ENCODE peak calls at places on chromosomes 16 and 17, in eight cellular contexts. A, C, G, Y, H, E, K and U are unnamed samples.
A peak's percentile ranks its signal among the peaks of the same experiment; 100 is the strongest.

GRCh38 chr17:82053130-82053529 is 1.4 kb downstream of the GPS1 start:
- DNase-seq in E (no peak), C (no peak), A (no peak), H (no peak), K (no peak), G (no peak), Y (no peak), U (no peak)

GRCh38 chr17:61201211-61201610 is 198.4 kb upstream of the TBX2 start:
- DNase-seq in H (no peak), A (no peak), Y (no peak), E (no peak), K (no peak), G (no peak), C (no peak), U (no peak)

GRCh38 chr17:80455328-80455710 is 21.1 kb downstream of the NPTX1 start:
- DNase-seq in A (no peak), K (peak; percentile 51), G (no peak), C (peak; percentile 56), Y (peak; percentile 85), H (no peak), E (no peak), U (no peak)

GRCh38 chr17:4304417-4305027 is 40.7 kb upstream of the ANKFY1 start:
- DNase-seq in Y (no peak), C (no peak), K (peak; percentile 46), H (no peak), A (peak; percentile 61), G (peak; percentile 58), E (no peak), U (no peak)

GRCh38 chr17:50559674-50560184 is 786 bp upstream of the CACNA1G start:
- DNase-seq in H (peak; percentile 38), K (peak; percentile 75), A (no peak), Y (peak; percentile 98), E (no peak), G (peak; percentile 43), C (no peak), U (peak; percentile 42)

GRCh38 chr16:2257726-2258125 is 6.3 kb upstream of the ECI1 start:
- DNase-seq in G (no peak), Y (no peak), C (no peak), E (no peak), H (no peak), A (no peak), K (no peak), U (no peak)

GRCh38 chr17:80962356-80963329 is 29.0 kb upstream of the CHMP6 start:
- DNase-seq in C (no peak), Y (no peak), G (no peak), K (no peak), E (no peak), H (no peak), A (no peak), U (no peak)

GRCh38 chr17:61806941-61807340 is 56.4 kb downstream of the BRIP1 start:
- DNase-seq in A (no peak), H (no peak), G (no peak), C (no peak), E (no peak), K (no peak), Y (no peak), U (no peak)

GRCh38 chr16:62406387-62406786 is 370.1 kb upstream of the CDH8 start:
- DNase-seq in K (no peak), Y (no peak), C (no peak), A (no peak), G (no peak), H (no peak), E (no peak), U (no peak)

GRCh38 chr16:62404857-62405611 is 368.8 kb upstream of the CDH8 start:
- DNase-seq in K (no peak), H (no peak), A (no peak), E (no peak), C (no peak), G (no peak), Y (peak; percentile 36), U (no peak)

GRCh38 chr16:62408760-62409159 is 372.5 kb upstream of the CDH8 start:
- DNase-seq in C (no peak), E (no peak), G (no peak), Y (peak; percentile 86), K (no peak), A (no peak), H (no peak), U (no peak)
- TF ChIP-seq CTCF in C (no peak), E (no peak), G (no peak), Y (peak; percentile 79), K (no peak), A (no peak), H (no peak), U (no peak)

GRCh38 chr17:45311406-45311761 is 5.4 kb downstream of the MAP3K14 start:
- DNase-seq in C (no peak), A (no peak), K (no peak), H (no peak), E (no peak), G (no peak), Y (no peak), U (no peak)

GRCh38 chr17:45308840-45309239 is 8.0 kb downstream of the MAP3K14 start:
- DNase-seq in K (no peak), G (no peak), C (no peak), E (no peak), H (no peak), Y (no peak), A (no peak), U (no peak)

GRCh38 chr17:45309400-45309799 is 7.4 kb downstream of the MAP3K14 start:
- DNase-seq in C (no peak), H (no peak), G (no peak), E (no peak), Y (no peak), K (no peak), A (no peak), U (no peak)

GRCh38 chr17:45311762-45312476 is 4.9 kb downstream of the MAP3K14 start:
- DNase-seq in A (peak; percentile 71), E (peak; percentile 90), K (peak; percentile 53), Y (no peak), C (peak; percentile 85), G (peak; percentile 66), H (no peak), U (peak; percentile 63)

DNA sequence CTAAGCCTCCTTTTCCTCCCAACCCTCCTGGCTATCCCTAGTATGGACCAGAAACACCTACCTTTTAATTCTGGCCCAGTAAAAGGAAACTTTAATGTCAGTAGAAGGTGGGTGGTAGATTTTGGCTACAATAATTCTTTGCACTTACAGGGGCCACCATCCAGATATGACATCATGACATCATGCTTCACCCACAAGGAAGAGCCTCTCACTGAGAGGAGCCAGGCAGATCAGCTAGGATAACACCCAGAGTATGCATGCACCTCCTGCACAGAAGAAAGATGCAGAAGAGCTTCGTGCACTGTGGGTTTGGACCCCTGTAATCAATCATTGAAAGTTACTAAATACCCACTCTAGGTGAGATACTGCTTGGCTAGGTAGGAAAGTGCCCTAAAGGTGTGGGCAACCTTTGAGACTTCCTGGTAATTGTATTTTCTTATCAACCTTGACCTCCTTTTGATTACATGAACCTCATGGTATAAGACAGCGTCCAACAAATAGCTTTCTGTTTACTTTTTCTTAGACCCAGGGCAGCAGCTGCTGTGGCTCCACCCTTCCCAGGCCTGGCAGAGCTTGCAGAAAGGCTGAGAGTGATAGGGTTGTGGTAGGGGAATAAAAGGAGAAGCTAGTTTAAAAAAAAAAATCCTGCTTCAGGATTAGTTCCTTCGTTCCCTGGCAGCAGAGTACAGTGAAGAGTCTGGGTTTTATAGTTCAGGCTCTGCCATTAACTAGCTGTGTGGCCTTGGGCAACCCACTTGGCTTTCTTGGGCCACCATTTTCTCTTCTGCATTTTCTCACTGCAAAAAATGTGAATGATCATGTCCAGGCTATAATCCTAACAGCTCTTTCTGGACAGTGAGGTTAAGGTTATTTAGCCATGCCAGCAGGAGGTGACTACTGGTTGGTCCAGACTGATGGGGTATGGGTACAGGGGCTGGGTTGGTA is 6.2 kb downstream of the MAP3K14 start:
- DNase-seq in K (no peak), H (no peak), Y (no peak), C (peak; percentile 90), E (no peak), G (no peak), A (no peak), U (peak; percentile 51)
- H3K4me1 ChIP-seq in K (peaks cover 25% of the 10 kb centered on the region), H (peaks cover 85% of the 10 kb centered on the region), Y (peaks cover 3% of the 10 kb centered on the region), C (peaks cover 84% of the 10 kb centered on the region), E (peaks cover 68% of the 10 kb centered on the region), G (peaks cover 86% of the 10 kb centered on the region), A (peaks cover 80% of the 10 kb centered on the region), U (peaks cover 100% of the 10 kb centered on the region)

DNA sequence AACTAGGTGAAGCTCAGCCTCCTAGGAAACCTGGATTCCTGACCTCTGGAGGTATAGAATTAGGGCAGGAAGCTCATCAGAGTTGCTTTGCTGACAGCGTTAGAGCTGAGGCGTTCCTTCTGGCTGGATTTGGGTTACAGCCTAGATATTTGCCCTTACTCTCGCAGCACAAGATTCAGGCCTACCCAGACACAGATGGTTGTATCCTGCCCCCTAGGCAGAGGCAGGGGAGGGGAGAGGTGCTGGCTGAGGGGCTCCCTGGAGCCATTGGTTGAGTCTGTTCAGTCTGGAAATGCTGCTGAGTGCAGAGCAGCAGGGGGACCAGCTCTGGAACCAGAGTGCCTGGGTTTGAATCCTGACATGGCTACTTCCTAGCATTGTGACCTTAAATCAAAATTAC is 78.5 kb downstream of the MPRIP start:
- DNase-seq in A (no peak), G (no peak), E (no peak), K (no peak), C (no peak), H (no peak), Y (no peak), U (no peak)
- TF ChIP-seq CTCF in A (no peak), G (no peak), E (no peak), K (no peak), C (no peak), H (no peak), Y (no peak), U (no peak)

DNA sequence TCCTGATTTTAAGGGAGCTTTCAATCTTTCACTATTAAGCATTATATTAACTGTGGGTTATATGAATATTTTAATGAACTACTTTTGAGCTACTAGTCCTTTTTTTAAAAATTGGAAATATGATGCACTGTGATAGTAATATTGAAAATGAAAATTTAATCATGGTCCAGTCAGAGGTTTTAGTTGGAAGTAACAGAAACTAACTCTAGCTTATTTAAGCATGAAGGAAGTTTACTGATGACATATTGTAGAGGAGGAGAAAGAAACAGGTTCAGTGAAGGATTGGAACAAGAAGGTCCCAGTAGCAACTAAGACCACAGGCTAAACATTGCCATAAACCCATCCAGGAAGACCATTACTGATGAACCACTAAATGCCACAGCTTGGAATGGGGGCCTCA is 20.9 kb upstream of the TMIGD1 start:
- DNase-seq in K (no peak), A (no peak), G (no peak), Y (no peak), H (no peak), E (no peak), C (no peak), U (no peak)
- H3K4me1 ChIP-seq in K (no peaks in the 10 kb centered on the region), A (no peaks in the 10 kb centered on the region), G (no peaks in the 10 kb centered on the region), Y (no peaks in the 10 kb centered on the region), H (no peaks in the 10 kb centered on the region), E (no peaks in the 10 kb centered on the region), C (no peaks in the 10 kb centered on the region), U (no peaks in the 10 kb centered on the region)